ENCODE peak calls at places on chromosome 20, in five cellular contexts. M is A549, X is breast epithelium, K is stomach, F is GM12892. U is an unnamed sample.

GRCh38 chr20:53859684-53860083 is 210.7 kb downstream of the BCAS1 start:
- DNase-seq in K (no peak), X (no peak), F (no peak), M (no peak), U (no peak)

GRCh38 chr20:47352332-47353223 is 3.9 kb downstream of the ZMYND8 start:
- DNase-seq in X (no peak), M (no peak), K (peak; percentile 86), F (no peak), U (no peak)

GRCh38 chr20:63533388-63533787 is 3.8 kb downstream of the PTK6 start:
- DNase-seq in X (no peak), K (no peak), M (no peak), F (no peak), U (no peak)

GRCh38 chr20:11544029-11544678 is 373.5 kb upstream of the BTBD3 start:
- DNase-seq in X (no peak), F (no peak), K (no peak), M (peak; percentile 55), U (peak; percentile 14)

GRCh38 chr20:63690898-63691710 is 5.3 kb upstream of the TNFRSF6B start:
- DNase-seq in M (no peak), K (no peak), F (no peak), X (no peak), U (peak; percentile 37)

GRCh38 chr20:23988561-23988960 is at the start of gene GGTLC1:
- DNase-seq in K (peak; percentile 13), X (no peak), F (no peak), M (no peak), U (no peak)

GRCh38 chr20:10696650-10697049 is 22.9 kb upstream of the JAG1 start:
- DNase-seq in F (no peak), M (no peak), K (no peak), X (no peak), U (no peak)

GRCh38 chr20:4787069-4787468 is 65.4 kb downstream of the PRND start:
- DNase-seq in M (no peak), X (no peak), F (no peak), K (no peak), U (peak; percentile 21)

GRCh38 chr20:45318386-45318939 is 10.4 kb upstream of the MATN4 start:
- DNase-seq in X (no peak), K (no peak), F (no peak), M (no peak), U (no peak)

GRCh38 chr20:7742479-7742878 is 197.8 kb downstream of the HAO1 start:
- DNase-seq in X (no peak), F (no peak), K (peak; percentile 29), M (no peak), U (peak; percentile 18)

GRCh38 chr20:61931476-61932198 is 134.0 kb downstream of the TAF4 start:
- DNase-seq in F (no peak), K (no peak), M (no peak), X (peak; percentile 40), U (no peak)

GRCh38 chr20:23350855-23351838 is 556 bp downstream of the NXT1 start:
- DNase-seq in K (peak; percentile 41), F (no peak), X (no peak), M (peak; percentile 44), U (no peak)

GRCh38 chr20:47066484-47067270 is 172.0 kb downstream of the EYA2 start:
- DNase-seq in X (no peak), M (no peak), K (no peak), F (no peak), U (no peak)

GRCh38 chr20:53021934-53022333 is 49.8 kb downstream of the TSHZ2 start:
- DNase-seq in M (no peak), F (no peak), K (no peak), X (no peak), U (no peak)

GRCh38 chr20:23146857-23147256 is 60.7 kb upstream of the CD93 start:
- DNase-seq in M (no peak), F (no peak), K (no peak), X (no peak), U (no peak)

GRCh38 chr20:6395695-6396094 is 272.9 kb upstream of the FERMT1 start:
- DNase-seq in K (no peak), M (no peak), X (no peak), F (no peak), U (no peak)

GRCh38 chr20:855466-856360 is 22.2 kb downstream of the FAM110A start:
- DNase-seq in X (no peak), F (no peak), M (no peak), K (no peak), U (no peak)
- TF ChIP-seq POLR2A in X (no peak), F (no peak), M (no peak), K (no peak), U (no peak)

DNA sequence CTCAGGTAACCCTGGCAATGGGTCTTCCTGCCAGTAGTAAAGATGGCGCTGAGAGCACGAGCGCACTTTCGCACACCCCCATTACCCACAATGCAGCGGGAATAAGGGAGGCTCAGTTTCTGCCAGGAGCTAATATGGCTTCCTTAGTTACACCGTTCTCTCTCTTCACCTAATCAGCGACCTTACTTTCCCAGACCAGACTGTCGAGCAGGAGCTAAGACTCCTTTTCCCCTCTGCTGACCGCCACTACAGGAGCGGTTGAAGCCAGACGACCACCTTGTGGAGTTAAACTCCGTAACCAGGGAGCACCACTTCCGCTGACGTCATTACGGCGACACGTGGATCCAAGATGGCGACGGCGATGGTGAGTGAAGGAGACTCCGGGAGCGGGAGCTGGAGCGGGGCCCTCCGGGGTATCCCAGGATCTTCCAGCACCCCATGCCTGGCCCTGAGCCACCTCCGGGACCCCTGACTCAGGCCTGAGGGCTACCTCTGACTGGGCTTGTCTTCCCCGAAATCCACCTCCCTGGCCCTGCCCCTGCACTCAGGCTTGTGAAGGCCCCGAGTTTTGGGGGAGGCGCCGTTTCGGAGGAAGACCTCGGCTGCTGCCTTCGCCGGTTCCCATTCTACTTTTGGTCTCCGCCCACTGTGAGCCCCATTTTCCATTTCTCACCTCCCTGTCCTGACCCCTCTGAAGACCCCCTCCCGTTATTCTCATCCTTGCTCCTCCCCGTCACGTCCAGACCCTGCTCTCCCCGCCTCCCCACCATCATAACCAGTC is at the start of gene TM9SF4:
- DNase-seq in K (peak; percentile 88), X (peak; percentile 85), F (peak; percentile 69), M (peak; percentile 88), U (peak; percentile 64)
- TF ChIP-seq POLR2A in K (no peak), X (peak; percentile 46), F (peak; percentile 95), M (peak; percentile 79), U (peak; percentile 75)

GRCh38 chr20:50588034-50588736 is 78.0 kb downstream of the PTPN1 start:
- DNase-seq in M (peak; percentile 90), X (peak; percentile 76), F (peak; percentile 81), K (peak; percentile 78), U (peak; percentile 81)

GRCh38 chr20:50586531-50587232 is 76.5 kb downstream of the PTPN1 start:
- DNase-seq in F (no peak), K (no peak), M (no peak), X (no peak), U (no peak)

GRCh38 chr20:50585214-50585613 is 75.0 kb downstream of the PTPN1 start:
- DNase-seq in M (no peak), K (no peak), F (no peak), X (no peak), U (no peak)

GRCh38 chr20:50585678-50586077 is 75.5 kb downstream of the PTPN1 start:
- DNase-seq in X (no peak), F (no peak), M (no peak), K (no peak), U (no peak)

DNA sequence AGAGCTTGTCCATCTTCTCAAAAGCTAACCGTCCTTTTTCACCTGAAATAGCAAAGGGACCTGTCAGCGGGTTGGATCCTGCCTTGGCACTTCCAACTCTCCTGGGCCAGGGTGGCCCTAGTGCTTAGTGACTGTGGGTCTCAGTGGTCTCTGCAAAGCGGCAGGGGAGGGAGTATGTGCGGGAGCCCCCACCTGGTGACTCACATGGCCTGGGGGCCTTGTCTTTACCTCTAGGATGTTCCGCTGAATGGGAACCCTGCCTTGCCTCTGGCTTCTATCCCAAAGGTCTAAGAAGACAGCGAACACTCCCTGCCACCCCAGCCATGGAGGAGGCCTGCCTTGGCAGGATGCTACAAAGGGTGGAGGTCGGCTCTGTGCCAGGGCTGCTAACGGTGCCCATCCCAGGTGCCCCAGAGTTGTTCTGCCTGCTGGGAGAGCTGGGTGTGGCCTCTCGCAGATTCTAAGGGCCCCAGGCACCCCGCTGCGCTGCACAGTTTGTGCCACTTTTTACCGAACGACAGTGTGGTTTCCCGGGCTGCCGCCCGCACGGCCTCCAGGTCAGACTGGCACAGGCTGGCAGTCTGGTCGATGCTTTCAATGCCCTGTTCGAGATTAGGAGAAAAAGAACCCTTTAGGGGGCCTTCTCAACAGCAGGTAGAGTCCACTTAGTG is 77.2 kb downstream of the PTPN1 start:
- DNase-seq in M (no peak), F (no peak), K (no peak), X (no peak), U (no peak)
- TF ChIP-seq POLR2A in M (no peak), F (no peak), K (no peak), X (no peak), U (no peak)

GRCh38 chr20:59008715-59009336 is 1.8 kb upstream of the CTSZ start:
- DNase-seq in M (no peak), X (peak; percentile 24), K (peak; percentile 16), F (no peak), U (no peak)

GRCh38 chr20:59007758-59008511 is 881 bp upstream of the CTSZ start:
- DNase-seq in K (peak; percentile 36), M (no peak), F (peak; percentile 86), X (peak; percentile 42), U (no peak)

GRCh38 chr20:59005523-59006166 is 1.4 kb downstream of the CTSZ start:
- DNase-seq in F (no peak), X (no peak), K (no peak), M (no peak), U (no peak)

GRCh38 chr20:59006167-59006863 is 739 bp downstream of the CTSZ start:
- DNase-seq in K (no peak), X (peak; percentile 55), M (no peak), F (no peak), U (peak; percentile 43)

DNA sequence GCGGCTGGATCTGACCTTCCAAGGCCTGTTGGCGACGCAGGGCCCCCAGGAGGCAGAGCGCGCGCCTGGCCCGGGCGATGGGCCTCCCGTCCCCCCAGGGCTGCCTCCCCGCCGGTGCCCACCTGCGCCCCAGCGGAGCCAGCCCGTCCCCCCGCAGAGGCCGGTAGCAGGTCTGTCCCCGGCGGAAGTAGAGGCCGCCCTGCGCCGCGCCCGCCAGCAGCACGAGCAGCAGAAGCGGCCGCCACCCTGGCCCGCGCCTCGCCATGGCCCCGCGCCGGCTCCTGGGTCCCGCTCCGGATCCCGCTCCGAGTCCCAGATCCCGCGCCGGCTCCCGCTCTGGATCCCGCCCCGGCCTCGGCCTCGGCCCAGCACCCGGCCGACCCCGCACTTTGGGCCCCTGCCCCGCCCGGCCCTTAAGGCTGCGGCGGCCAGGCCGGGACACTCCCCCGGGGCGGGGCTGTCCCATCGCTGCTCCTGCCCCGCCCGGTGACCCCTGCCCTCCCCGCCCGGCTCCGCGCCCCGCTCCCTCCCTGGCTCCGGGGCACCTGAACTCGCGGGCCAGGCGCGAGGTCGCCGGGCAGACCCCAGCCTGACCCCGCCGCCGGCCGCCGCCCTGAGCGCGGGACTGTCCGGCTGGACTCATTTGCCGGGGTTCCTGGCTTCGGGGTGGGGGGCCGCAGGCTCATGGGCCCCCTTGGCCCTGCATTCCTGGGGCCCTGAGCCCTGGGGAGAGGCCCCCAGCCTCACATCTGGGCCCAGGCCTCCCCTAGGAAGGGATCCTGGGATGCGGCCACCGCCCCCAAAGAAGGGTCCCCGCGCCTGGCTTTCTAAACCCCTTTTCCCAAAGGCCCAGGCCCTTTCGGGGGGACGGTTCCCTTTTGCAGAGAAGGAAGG is at the start of gene CTSZ:
- DNase-seq in M (peak; percentile 74), F (peak; percentile 68), X (peak; percentile 67), K (peak; percentile 67), U (peak; percentile 79)
- TF ChIP-seq POLR2A in M (peak; percentile 54), F (peak; percentile 75), X (no peak), K (no peak), U (peak; percentile 47)

U was measured in H54.